ENCODE peak calls at places on chromosomes 7 and 10, in four cellular contexts. K is HCT116, Y is hepatocyte, C is cardiac fibroblast. A is an unnamed sample.
A peak's percentile ranks its signal among the peaks of the same experiment; 100 is the strongest.

GRCh38 chr10:73339436-73339835 is 19.2 kb downstream of the CFAP70 start:
- DNase-seq in K (no peak), Y (no peak), C (no peak), A (no peak)

GRCh38 chr7:149790146-149790548 is 16.8 kb upstream of the ZNF467 start:
- DNase-seq in K (no peak), Y (peak; percentile 63), C (no peak), A (peak; percentile 10)

GRCh38 chr10:49610015-49610734 is at the start of gene SLC18A3:
- DNase-seq in C (no peak), Y (no peak), K (no peak), A (no peak)

GRCh38 chr10:10677479-10677878 is 340.2 kb upstream of the CELF2 start:
- DNase-seq in C (peak; percentile 90), Y (peak; percentile 72), K (no peak), A (peak; percentile 80)

GRCh38 chr10:128579902-128580301 is 453.7 kb upstream of the MKI67 start:
- DNase-seq in Y (no peak), C (no peak), K (no peak), A (no peak)

GRCh38 chr7:94054130-94054529 is 50.0 kb upstream of the BET1 start:
- DNase-seq in Y (no peak), K (no peak), C (no peak), A (no peak)

GRCh38 chr7:114708646-114709045 is 213.2 kb upstream of the MDFIC start:
- DNase-seq in C (no peak), Y (no peak), K (no peak), A (no peak)

GRCh38 chr7:91784469-91784868 is 96.0 kb downstream of the MTERF1 start:
- DNase-seq in Y (peak; percentile 58), K (peak; percentile 34), C (peak; percentile 79), A (peak; percentile 53)

GRCh38 chr7:106285801-106286492 is 1.2 kb upstream of the NAMPT start:
- DNase-seq in C (peak; percentile 61), K (no peak), Y (no peak), A (peak; percentile 77)

GRCh38 chr7:4774804-4775280 is 581 bp upstream of the AP5Z1 start:
- DNase-seq in K (peak; percentile 18), C (peak; percentile 85), Y (peak; percentile 64), A (peak; percentile 84)

GRCh38 chr10:91467114-91467513 is 57.0 kb downstream of the HECTD2 start:
- DNase-seq in Y (no peak), C (no peak), K (no peak), A (no peak)

GRCh38 chr10:122461729-122462532 is 578 bp downstream of the HTRA1 start:
- DNase-seq in C (peak; percentile 16), Y (peak; percentile 60), K (no peak), A (no peak)

GRCh38 chr7:149202831-149203231 is 7.5 kb downstream of the ZNF282 start:
- DNase-seq in K (no peak), C (no peak), Y (peak; percentile 52), A (peak; percentile 29)

GRCh38 chr10:71397340-71398212 is 856 bp downstream of the CDH23 start:
- DNase-seq in C (no peak), K (no peak), Y (no peak), A (no peak)

GRCh38 chr10:108850138-108850854 is 1073.0 kb downstream of the XPNPEP1 start:
- DNase-seq in C (no peak), Y (no peak), K (no peak), A (no peak)

GRCh38 chr7:4882169-4882741 is 1.3 kb downstream of the RADIL start:
- DNase-seq in C (peak; percentile 73), Y (peak; percentile 55), K (no peak), A (peak; percentile 84)

GRCh38 chr7:41188163-41189130 is 514.4 kb downstream of the INHBA start:
- DNase-seq in C (peak; percentile 79), Y (no peak), K (no peak), A (peak; percentile 79)

GRCh38 chr10:33643042-33643441 is 308.6 kb upstream of the NRP1 start:
- DNase-seq in C (peak; percentile 75), Y (no peak), K (no peak), A (no peak)

GRCh38 chr7:25803117-25803887 is 348.7 kb upstream of the NFE2L3 start:
- DNase-seq in K (no peak), C (no peak), Y (no peak), A (no peak)

GRCh38 chr10:97140284-97140846 is 45.4 kb downstream of the SLIT1 start:
- DNase-seq in K (no peak), Y (no peak), C (no peak), A (no peak)

GRCh38 chr10:22685926-22686325 is 28.5 kb downstream of the PIP4K2A start:
- DNase-seq in Y (no peak), C (peak; percentile 33), K (no peak), A (no peak)

GRCh38 chr10:22681783-22682183 is 32.6 kb downstream of the PIP4K2A start:
- DNase-seq in C (peak; percentile 88), K (peak; percentile 23), Y (peak; percentile 48), A (peak; percentile 57)

GRCh38 chr10:22682237-22683192 is 31.9 kb downstream of the PIP4K2A start:
- DNase-seq in Y (no peak), C (peak; percentile 73), K (peak; percentile 15), A (peak; percentile 28)

GRCh38 chr10:22684707-22685106 is 29.7 kb downstream of the PIP4K2A start:
- DNase-seq in K (no peak), C (no peak), Y (no peak), A (no peak)

DNA sequence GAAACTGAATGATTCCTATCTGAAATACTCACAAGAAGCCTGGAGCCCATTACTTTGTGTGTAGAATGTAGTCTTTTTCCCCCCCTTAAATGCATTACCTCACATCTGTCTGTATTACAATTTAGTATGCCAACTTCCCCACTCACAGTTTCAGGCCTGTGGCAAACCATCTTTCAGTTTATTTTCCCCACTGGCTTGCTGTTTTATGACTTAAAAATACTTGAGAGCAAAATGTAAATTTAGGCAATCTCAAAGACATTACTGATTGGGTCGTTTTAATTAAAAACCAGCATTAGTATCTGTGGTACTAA is 30.4 kb downstream of the PIP4K2A start:
- DNase-seq in Y (peak; percentile 17), C (no peak), K (no peak), A (no peak)
- H3K4me3 ChIP-seq in Y (no peak overlapping the region), C (no peak overlapping the region), K (no peak overlapping the region), A (no peak overlapping the region)

GRCh38 chr7:99997545-99998137 is 17.8 kb upstream of the ZKSCAN1 start:
- DNase-seq in Y (peak; percentile 59), C (peak; percentile 33), K (no peak), A (peak; percentile 22)
- TF ChIP-seq CTCF in Y (no peak), C (peak; percentile 18), K (no peak), A (no peak)

GRCh38 chr7:44961844-44962482 is 16.9 kb downstream of the MYO1G start:
- DNase-seq in C (no peak), K (no peak), Y (no peak), A (no peak)

GRCh38 chr7:44964384-44964830 is 14.4 kb downstream of the MYO1G start:
- DNase-seq in K (no peak), C (peak; percentile 27), Y (no peak), A (no peak)

GRCh38 chr7:44964831-44965440 is 13.9 kb downstream of the MYO1G start:
- DNase-seq in C (no peak), Y (peak; percentile 3), K (no peak), A (no peak)

GRCh38 chr7:44963526-44964290 is 15.1 kb downstream of the MYO1G start:
- DNase-seq in Y (peak; percentile 2), K (no peak), C (no peak), A (no peak)

GRCh38 chr7:44962483-44963251 is 16.1 kb downstream of the MYO1G start:
- DNase-seq in Y (peak; percentile 53), K (no peak), C (peak; percentile 7), A (peak; percentile 26)
- H3K4me3 ChIP-seq in Y (peak overlapping the region; percentile 12), K (no peak overlapping the region), C (peak overlapping the region; percentile 50), A (peak overlapping the region; percentile 50)

DNA sequence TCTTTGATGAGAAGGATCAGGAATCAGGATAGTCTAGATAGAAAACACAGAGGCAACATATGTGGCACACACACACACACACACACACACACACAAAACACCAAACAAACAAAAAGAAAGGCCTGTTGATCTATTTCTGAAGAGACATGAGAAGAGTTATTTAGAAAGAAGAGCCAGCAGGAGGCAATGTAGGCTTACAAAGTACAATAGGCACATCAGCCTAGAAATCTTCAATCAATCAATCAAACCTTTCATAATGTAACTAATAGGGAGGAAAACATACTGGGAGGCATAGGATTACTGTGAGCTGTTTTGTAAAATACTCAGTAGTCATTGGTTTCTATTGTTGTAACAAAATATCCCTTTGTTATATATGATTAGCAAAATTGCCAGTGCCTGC is 47.3 kb upstream of the TES start:
- DNase-seq in C (no peak), K (peak; percentile 26), Y (no peak), A (no peak)
- TF ChIP-seq CTCF in C (no peak), K (no peak), Y (no peak), A (peak; percentile 22)

GRCh38 chr10:61899045-61899444 is 2.5 kb upstream of the ARID5B start:
- DNase-seq in C (peak; percentile 75), Y (no peak), K (no peak), A (peak; percentile 66)

GRCh38 chr10:61896854-61897661 is 4.4 kb upstream of the ARID5B start:
- DNase-seq in K (peak; percentile 80), Y (peak; percentile 75), C (peak; percentile 87), A (peak; percentile 69)

GRCh38 chr10:61899663-61899996 is 1.9 kb upstream of the ARID5B start:
- DNase-seq in K (no peak), C (no peak), Y (no peak), A (no peak)

GRCh38 chr10:61897671-61898434 is 3.6 kb upstream of the ARID5B start:
- DNase-seq in Y (peak; percentile 73), K (no peak), C (peak; percentile 54), A (peak; percentile 64)

GRCh38 chr10:61898435-61898778 is 3.1 kb upstream of the ARID5B start:
- DNase-seq in K (no peak), Y (no peak), C (no peak), A (no peak)
- H3K4me3 ChIP-seq in K (peak overlapping the region; percentile 64), Y (no peak overlapping the region), C (no peak overlapping the region), A (no peak overlapping the region)

DNA sequence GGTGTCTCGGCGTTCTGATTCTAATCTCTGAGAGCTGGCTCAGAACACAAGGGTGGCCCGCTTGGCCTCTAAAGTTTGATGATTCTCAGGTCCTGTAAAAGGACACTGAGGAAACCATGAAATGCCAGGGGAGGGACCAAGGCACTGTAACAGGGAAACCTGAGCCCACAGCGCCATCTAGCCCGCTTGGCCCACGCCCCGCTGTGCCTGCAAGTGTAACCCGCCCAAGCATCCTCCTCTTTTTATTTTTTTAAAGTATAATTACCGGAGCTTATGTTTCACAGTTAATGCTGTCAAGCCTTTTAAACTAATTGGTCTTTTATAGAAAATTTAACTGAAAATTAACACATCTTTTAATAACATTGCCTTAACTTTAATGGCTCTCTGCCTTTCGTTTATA is 734.7 kb downstream of the KCNMA1 start:
- DNase-seq in K (peak; percentile 7), Y (peak; percentile 64), C (peak; percentile 50), A (peak; percentile 18)
- TF ChIP-seq CTCF in K (peak; percentile 56), Y (peak; percentile 64), C (peak; percentile 56), A (peak; percentile 37)

GRCh38 chr7:24573554-24574338 is 494 bp downstream of the PALS2 start:
- DNase-seq in C (peak; percentile 64), K (no peak), Y (peak; percentile 74), A (peak; percentile 52)
- H3K4me3 ChIP-seq in C (peak overlapping the region; percentile 76), K (peak overlapping the region; percentile 80), Y (peak overlapping the region; percentile 87), A (peak overlapping the region; percentile 76)

GRCh38 chr7:128351296-128352123 is 7.8 kb upstream of the RBM28 start:
- DNase-seq in C (no peak), Y (no peak), K (no peak), A (no peak)

GRCh38 chr7:128353189-128353588 is 8.3 kb downstream of the PRRT4 start:
- DNase-seq in K (no peak), Y (no peak), C (no peak), A (no peak)

GRCh38 chr7:128352636-128353035 is 8.9 kb downstream of the PRRT4 start:
- DNase-seq in Y (no peak), K (no peak), C (no peak), A (no peak)

GRCh38 chr7:128350708-128351295 is 7.1 kb upstream of the RBM28 start:
- DNase-seq in K (no peak), Y (no peak), C (no peak), A (no peak)

GRCh38 chr7:128352138-128352537 is 8.4 kb upstream of the RBM28 start:
- DNase-seq in C (peak; percentile 25), Y (peak; percentile 63), K (no peak), A (peak; percentile 21)
- TF ChIP-seq CTCF in C (peak; percentile 22), Y (peak; percentile 40), K (peak; percentile 36), A (peak; percentile 45)

A was measured in fibroblast of villous mesenchyme.